ENCODE peak calls at places on chromosomes 2 and 18, in eight cellular contexts. J is spleen, T is K562, X is prostate gland, N is stomach, I is HepG2, W is sigmoid colon, Q is transverse colon. C is an unnamed sample.
A peak's percentile ranks its signal among the peaks of the same experiment; 100 is the strongest.

GRCh38 chr2:2743164-2743571 is 412.1 kb upstream of the MYT1L start:
- DNase-seq in N (no peak), W (peak; percentile 80), Q (no peak), T (no peak), X (no peak), I (no peak), J (peak; percentile 69), C (peak; percentile 93)

GRCh38 chr2:45683292-45683691 is 31.8 kb downstream of the PRKCE start:
- DNase-seq in N (no peak), T (no peak), I (no peak), W (no peak), J (no peak), Q (no peak), X (no peak), C (no peak)

GRCh38 chr2:108403494-108403893 is 25.7 kb downstream of the SULT1C4 start:
- DNase-seq in Q (peak; percentile 13), I (no peak), N (no peak), J (no peak), W (no peak), T (no peak), X (no peak), C (no peak)

GRCh38 chr18:77884454-77884853 is 634.8 kb downstream of the GALR1 start:
- DNase-seq in W (no peak), N (no peak), I (no peak), J (no peak), T (no peak), X (no peak), Q (no peak), C (no peak)

GRCh38 chr18:50473896-50474295 is 86.0 kb upstream of the MAPK4 start:
- DNase-seq in J (no peak), X (no peak), N (no peak), I (no peak), T (no peak), W (no peak), Q (no peak), C (no peak)

GRCh38 chr2:216897561-216898203 is 37.8 kb upstream of the TNP1 start:
- DNase-seq in N (no peak), X (no peak), J (no peak), W (no peak), I (no peak), T (no peak), Q (no peak), C (no peak)

GRCh38 chr2:25397777-25398176 is 56.1 kb upstream of the DNMT3A start:
- DNase-seq in Q (no peak), I (no peak), N (no peak), T (no peak), W (no peak), J (no peak), X (no peak), C (no peak)

GRCh38 chr2:128313076-128313836 is 5.4 kb downstream of the HS6ST1 start:
- DNase-seq in X (peak; percentile 23), T (peak; percentile 44), W (peak; percentile 65), Q (no peak), N (peak; percentile 24), I (no peak), J (no peak), C (no peak)

GRCh38 chr18:40868110-40868858 is 1086.8 kb upstream of the PIK3C3 start:
- DNase-seq in T (no peak), I (peak; percentile 3), W (no peak), J (no peak), X (no peak), Q (no peak), N (no peak), C (no peak)

GRCh38 chr18:961644-962355 is 57.1 kb downstream of the ADCYAP1 start:
- DNase-seq in I (peak; percentile 13), T (peak; percentile 62), W (no peak), N (no peak), J (no peak), Q (peak; percentile 29), X (no peak), C (no peak)

GRCh38 chr2:42096869-42097591 is 49.2 kb downstream of the PKDCC start:
- DNase-seq in T (no peak), X (no peak), W (no peak), Q (no peak), I (no peak), N (no peak), J (peak; percentile 72), C (no peak)

GRCh38 chr2:8086796-8087479 is 594.9 kb upstream of the ID2 start:
- DNase-seq in J (no peak), Q (no peak), X (no peak), I (no peak), N (no peak), T (no peak), W (no peak), C (no peak)

GRCh38 chr2:239227661-239228371 is 173.0 kb downstream of the HDAC4 start:
- DNase-seq in T (no peak), N (peak; percentile 26), J (peak; percentile 75), I (no peak), W (peak; percentile 73), Q (no peak), X (no peak), C (no peak)

GRCh38 chr2:84865181-84865783 is 15.6 kb downstream of the TRABD2A start:
- DNase-seq in W (no peak), I (no peak), Q (no peak), J (no peak), T (no peak), N (no peak), X (no peak), C (no peak)

GRCh38 chr2:217858519-217859466 is 144.0 kb downstream of the TNS1 start:
- DNase-seq in I (peak; percentile 16), X (peak; percentile 63), T (peak; percentile 31), J (peak; percentile 69), N (peak; percentile 55), W (peak; percentile 94), Q (peak; percentile 46), C (no peak)

GRCh38 chr2:219249203-219249980 is 3.7 kb upstream of the TUBA4B start:
- DNase-seq in J (peak; percentile 89), I (peak; percentile 96), N (peak; percentile 94), W (peak; percentile 91), T (no peak), Q (peak; percentile 94), X (peak; percentile 95), C (no peak)

GRCh38 chr2:122516775-122517174 is 761.3 kb downstream of the TSN start:
- DNase-seq in Q (no peak), X (no peak), I (no peak), N (no peak), W (no peak), T (no peak), J (no peak), C (no peak)
- TF ChIP-seq POLR2AphosphoS5 in Q (no peak), X (no peak), I (no peak), N (no peak), W (no peak), T (no peak), J (no peak), C (no peak)

DNA sequence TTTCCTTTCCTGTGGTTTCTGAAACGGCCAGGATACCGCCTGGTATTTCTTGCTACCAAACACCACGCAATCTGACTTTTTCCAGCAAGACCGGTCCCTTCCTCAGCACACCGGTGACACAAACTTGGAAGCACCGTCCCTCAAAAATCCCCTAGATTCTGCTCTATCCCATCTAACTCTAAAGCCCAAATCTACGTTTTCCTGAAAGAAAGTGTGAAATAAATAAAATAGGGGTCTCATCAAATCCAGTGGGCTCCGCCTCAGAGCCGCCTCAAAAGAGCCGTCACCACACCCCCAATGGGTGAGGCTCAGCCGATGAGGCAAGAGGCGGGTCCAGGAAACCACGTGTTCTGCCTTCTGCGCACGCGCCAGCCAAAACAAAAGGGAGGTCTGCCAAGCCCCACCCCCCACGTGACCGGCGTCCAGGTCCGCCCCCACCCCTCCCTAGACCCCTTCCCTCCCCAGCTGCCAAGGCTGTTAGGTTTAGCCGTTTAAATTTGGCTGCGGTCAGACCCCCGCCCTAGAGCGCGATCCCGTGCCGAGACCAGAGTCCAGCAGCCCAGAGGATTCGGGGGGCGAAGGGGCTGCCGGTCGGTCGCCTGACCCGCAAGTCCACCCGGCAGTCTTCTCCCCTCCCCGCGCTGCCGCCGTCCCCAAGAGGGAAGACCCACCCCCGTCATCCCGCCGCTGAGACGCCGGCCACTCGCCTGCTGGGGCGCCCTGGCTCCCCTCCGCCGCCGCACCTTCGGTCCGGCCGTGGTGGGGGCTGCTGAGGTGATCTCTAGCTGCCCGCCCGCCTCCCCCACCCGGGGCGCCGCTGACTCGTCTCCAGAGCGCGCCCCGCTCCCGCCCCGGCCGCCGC is 536 bp downstream of the KANSL1L start:
- DNase-seq in J (peak; percentile 98), T (peak; percentile 86), N (peak; percentile 97), X (peak; percentile 94), Q (peak; percentile 98), W (peak; percentile 98), I (peak; percentile 94), C (peak; percentile 98)
- TF ChIP-seq POLR2A in J (peak; percentile 83), T (peak; percentile 73), N (peak; percentile 81), X (peak; percentile 93), Q (peak; percentile 76), W (peak; percentile 98), I (peak; percentile 74), C (peak; percentile 18)

GRCh38 chr18:35027206-35027605 is 14.0 kb upstream of the MAPRE2 start:
- DNase-seq in N (no peak), I (no peak), T (no peak), W (no peak), J (no peak), X (no peak), Q (no peak), C (no peak)
- H3K4me1 ChIP-seq in N (peaks cover 16% of the 10 kb centered on the region), I (peaks cover 36% of the 10 kb centered on the region), T (peaks cover 11% of the 10 kb centered on the region), W (peaks cover 37% of the 10 kb centered on the region), J (peaks cover 9% of the 10 kb centered on the region), X (no peaks in the 10 kb centered on the region), Q (no peaks in the 10 kb centered on the region), C (peaks cover 30% of the 10 kb centered on the region)

GRCh38 chr2:26757873-26758789 is 6.0 kb upstream of the SLC35F6 start:
- DNase-seq in J (no peak), N (peak; percentile 29), Q (no peak), I (peak; percentile 92), T (no peak), W (no peak), X (peak; percentile 60), C (no peak)
- TF ChIP-seq POLR2AphosphoS5 in J (no peak), N (no peak), Q (no peak), I (no peak), T (peak; percentile 52), W (peak; percentile 22), X (peak; percentile 81), C (peak; percentile 94)

GRCh38 chr2:58137856-58138255 is 91.2 kb downstream of the VRK2 start:
- DNase-seq in X (no peak), T (no peak), J (no peak), Q (no peak), I (no peak), N (no peak), W (no peak), C (no peak)
- TF ChIP-seq POLR2A in X (no peak), T (no peak), J (no peak), Q (no peak), I (no peak), N (no peak), W (no peak), C (no peak)